ENCODE peak calls at places on chromosomes 11 and 22, in eight cellular contexts. J is GM23338; L is CD8-positive, alpha-beta T cell; T is retinal pigment epithelial cell; Y is ovary; M is tibial nerve; H is brain microvascular endothelial cell; V is astrocyte of the spinal cord. P is an unnamed sample.

GRCh38 chr11:47552086-47552580 is 799 bp downstream of the CELF1 start:
- DNase-seq in V (peak; percentile 46), L (no peak), T (no peak), J (peak; percentile 63), H (peak; percentile 19), M (no peak), Y (peak; percentile 26), P (no peak)

GRCh38 chr22:40422558-40423245 is 52.3 kb downstream of the SGSM3 start:
- DNase-seq in Y (no peak), J (no peak), T (no peak), V (no peak), H (no peak), L (no peak), M (no peak), P (no peak)

GRCh38 chr22:17138451-17139042 is 17.4 kb upstream of the TMEM121B start:
- DNase-seq in H (no peak), V (no peak), T (no peak), J (no peak), Y (no peak), M (no peak), L (no peak), P (no peak)

GRCh38 chr11:13098067-13098466 is 89.0 kb downstream of the RASSF10 start:
- DNase-seq in J (no peak), Y (no peak), L (no peak), M (no peak), T (peak; percentile 67), V (no peak), H (no peak), P (no peak)

GRCh38 chr11:118215765-118216164 is 9.0 kb downstream of the JAML start:
- DNase-seq in L (no peak), Y (no peak), M (no peak), J (no peak), H (no peak), V (no peak), T (no peak), P (no peak)

GRCh38 chr11:94586978-94587377 is 19.8 kb downstream of the PIWIL4 start:
- DNase-seq in Y (no peak), M (no peak), H (no peak), V (no peak), J (no peak), T (no peak), L (no peak), P (no peak)

GRCh38 chr11:113189909-113190667 is 124.3 kb upstream of the TTC12 start:
- DNase-seq in J (no peak), L (no peak), M (no peak), T (no peak), Y (no peak), H (peak; percentile 31), V (peak; percentile 63), P (no peak)

GRCh38 chr11:64744544-64745218 is 739 bp upstream of the RASGRP2 start:
- DNase-seq in V (no peak), L (peak; percentile 48), H (no peak), J (no peak), T (no peak), Y (no peak), M (no peak), P (no peak)

GRCh38 chr22:35839811-35840739 is 122.4 kb downstream of the APOL5 start:
- DNase-seq in J (peak; percentile 96), Y (peak; percentile 89), H (peak; percentile 95), T (peak; percentile 81), M (peak; percentile 63), V (peak; percentile 97), L (peak; percentile 5), P (no peak)

GRCh38 chr11:64866173-64866491 is 12.3 kb downstream of the EHD1 start:
- DNase-seq in H (no peak), M (no peak), T (no peak), J (no peak), L (no peak), V (no peak), Y (no peak), P (no peak)

GRCh38 chr11:65471410-65471762 is 27.5 kb upstream of the MALAT1 start:
- DNase-seq in H (peak; percentile 65), V (peak; percentile 61), Y (peak; percentile 79), J (peak; percentile 78), M (no peak), L (peak; percentile 20), T (peak; percentile 70), P (no peak)

GRCh38 chr11:38060930-38061329 is 1462.9 kb upstream of the RAG2 start:
- DNase-seq in Y (no peak), J (no peak), M (no peak), H (peak; percentile 0), V (no peak), T (no peak), L (no peak), P (no peak)

GRCh38 chr22:37406836-37407235 is 20.4 kb downstream of the ELFN2 start:
- DNase-seq in V (no peak), H (no peak), J (no peak), Y (no peak), M (no peak), L (no peak), T (no peak), P (no peak)

DNA sequence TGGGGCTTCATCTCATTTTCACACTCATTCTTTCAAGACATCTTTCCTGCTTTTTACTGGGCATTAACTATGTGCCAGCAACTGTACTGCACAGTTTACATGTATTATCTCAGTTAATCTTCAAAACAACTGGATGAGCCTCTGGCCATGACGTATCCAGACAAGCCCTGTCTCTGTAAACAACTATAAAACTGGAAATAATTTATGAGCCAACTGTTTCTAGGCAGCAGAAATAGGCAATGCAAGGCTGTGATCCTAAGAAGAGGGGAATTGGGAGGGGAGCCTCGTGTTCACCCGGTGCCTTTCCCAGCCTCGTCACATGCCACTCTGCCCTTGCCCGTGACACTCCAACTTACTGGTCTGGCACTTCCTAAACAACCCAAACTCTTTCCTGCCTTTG is 82.8 kb downstream of the FBXO7 start:
- DNase-seq in T (no peak), V (no peak), Y (no peak), J (no peak), H (no peak), L (no peak), M (no peak), P (no peak)
- TF ChIP-seq CTCF in T (no peak), V (no peak), Y (no peak), J (no peak), H (no peak), L (no peak), M (no peak), P (no peak)

GRCh38 chr11:1763336-1763795 is 361 bp downstream of the CTSD start:
- DNase-seq in L (no peak), M (no peak), H (no peak), V (no peak), Y (no peak), T (no peak), J (no peak), P (no peak)

GRCh38 chr11:1761110-1761856 is 2.4 kb downstream of the CTSD start:
- DNase-seq in V (no peak), L (no peak), H (no peak), J (no peak), M (no peak), Y (no peak), T (no peak), P (no peak)

GRCh38 chr11:1762537-1763302 is 1.0 kb downstream of the CTSD start:
- DNase-seq in T (no peak), H (no peak), V (no peak), M (no peak), Y (no peak), J (no peak), L (no peak), P (no peak)

GRCh38 chr11:1760351-1761109 is 3.2 kb downstream of the CTSD start:
- DNase-seq in V (no peak), H (peak; percentile 67), T (peak; percentile 56), Y (no peak), L (no peak), J (no peak), M (peak; percentile 66), P (no peak)

GRCh38 chr11:1761857-1762536 is 1.7 kb downstream of the CTSD start:
- DNase-seq in L (no peak), T (no peak), V (no peak), M (no peak), J (no peak), Y (no peak), H (no peak), P (no peak)
- H3K4me3 ChIP-seq in L (peak overlapping the region; percentile 85), T (peak overlapping the region; percentile 83), V (peak overlapping the region; percentile 65), M (peak overlapping the region; percentile 70), J (no peak overlapping the region), Y (no peak overlapping the region), H (peak overlapping the region; percentile 79), P (no peak overlapping the region)

GRCh38 chr11:32213223-32213622 is 122.3 kb downstream of the RCN1 start:
- DNase-seq in V (peak; percentile 53), J (no peak), Y (no peak), L (no peak), T (peak; percentile 25), M (no peak), H (peak; percentile 59), P (no peak)

GRCh38 chr11:32219320-32219719 is 128.4 kb downstream of the RCN1 start:
- DNase-seq in M (no peak), J (no peak), T (no peak), L (no peak), H (no peak), V (no peak), Y (no peak), P (no peak)

GRCh38 chr11:32210601-32211000 is 119.7 kb downstream of the RCN1 start:
- DNase-seq in T (no peak), L (no peak), H (no peak), Y (no peak), J (no peak), V (peak; percentile 13), M (no peak), P (no peak)

DNA sequence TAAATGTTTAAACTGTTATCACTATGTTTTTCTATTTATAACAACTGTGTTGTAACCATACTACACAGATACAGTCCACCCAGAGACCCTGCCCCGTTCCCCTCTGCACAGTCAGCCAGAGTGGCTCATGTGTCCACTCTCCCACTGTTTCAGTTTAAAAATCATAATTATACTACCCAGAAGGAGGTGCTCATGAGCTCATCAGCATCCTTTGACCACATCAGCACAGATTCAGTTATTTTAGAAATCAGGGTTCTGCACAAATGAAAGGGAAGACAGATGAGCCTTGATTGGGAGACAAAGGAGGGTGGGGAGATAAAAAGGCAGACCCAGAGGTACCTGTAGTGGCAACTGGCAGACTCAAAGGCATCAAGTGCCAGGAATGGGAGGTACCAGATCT is 124.3 kb downstream of the RCN1 start:
- DNase-seq in M (no peak), Y (no peak), J (no peak), H (no peak), T (no peak), V (no peak), L (no peak), P (no peak)
- TF ChIP-seq CTCF in M (no peak), Y (no peak), J (peak; percentile 26), H (no peak), T (peak; percentile 8), V (no peak), L (no peak), P (peak; percentile 17)

DNA sequence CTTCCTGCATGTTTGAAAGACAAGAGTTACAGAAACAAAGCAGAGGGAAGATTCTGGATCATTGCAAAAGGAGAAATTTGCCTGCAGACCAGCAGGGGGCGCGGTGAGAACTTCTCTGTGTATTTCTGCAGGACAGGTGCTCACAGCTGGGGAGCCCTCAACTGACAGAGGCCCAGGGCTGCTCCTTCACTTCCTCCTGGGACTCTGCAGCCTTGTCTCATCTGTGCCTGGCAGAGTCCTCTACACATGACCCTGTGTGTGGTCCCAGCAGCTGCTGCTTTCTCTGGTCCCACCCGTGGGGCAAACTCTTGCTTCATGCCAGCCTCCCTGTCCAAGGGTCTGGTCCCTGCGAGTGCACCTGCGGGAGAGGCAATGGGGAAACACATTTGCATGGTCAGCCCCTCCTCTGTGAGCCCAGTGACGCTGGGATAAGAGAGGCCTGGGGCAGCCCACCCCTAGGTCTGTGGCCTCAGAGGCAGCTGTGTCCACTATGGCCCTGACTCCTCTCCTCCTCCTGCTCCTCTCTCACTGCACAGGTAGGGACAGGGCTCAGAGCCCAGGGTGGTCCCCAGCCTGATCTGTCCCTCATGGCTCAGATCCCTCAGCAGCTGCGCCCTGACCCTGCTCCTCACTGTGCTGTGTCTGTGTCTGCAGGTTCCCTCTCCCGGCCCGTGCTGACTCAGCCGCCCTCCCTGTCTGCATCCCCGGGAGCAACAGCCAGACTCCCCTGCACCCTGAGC is 43.2 kb upstream of the VPREB1 start:
- DNase-seq in Y (no peak), L (peak; percentile 59), H (no peak), M (no peak), J (peak; percentile 78), T (no peak), V (no peak), P (peak; percentile 69)
- H3K4me3 ChIP-seq in Y (no peak overlapping the region), L (no peak overlapping the region), H (no peak overlapping the region), M (no peak overlapping the region), J (no peak overlapping the region), T (no peak overlapping the region), V (no peak overlapping the region), P (no peak overlapping the region)

P was measured in GM06990.